ENCODE peak calls at places on chromosomes 16 and 17, in seven cellular contexts. M is SK-N-SH, F is HCT116, Y is HepG2, H is H1, C is K562, S is GM12878. N is an unnamed sample.

GRCh38 chr16:88784074-88784855 is 755 bp downstream of the PIEZO1 start:
- DNase-seq in M (peak; percentile 81), F (no peak), Y (peak; percentile 75), H (peak; percentile 83), C (peak; percentile 77), S (no peak), N (no peak)

GRCh38 chr17:36641331-36641876 is 40.0 kb downstream of the MRM1 start:
- DNase-seq in M (no peak), F (no peak), Y (no peak), H (peak; percentile 76), C (no peak), S (no peak), N (no peak)

GRCh38 chr17:45316271-45317112 is at the start of gene MAP3K14:
- DNase-seq in M (peak; percentile 87), F (no peak), Y (peak; percentile 68), H (peak; percentile 80), C (peak; percentile 76), S (no peak), N (no peak)

GRCh38 chr17:56125830-56126819 is 27.1 kb upstream of the ANKFN1 start:
- DNase-seq in M (peak; percentile 18), F (peak; percentile 52), Y (peak; percentile 27), H (peak; percentile 53), C (peak; percentile 37), S (no peak), N (no peak)

GRCh38 chr17:65953316-65954147 is 238.4 kb downstream of the CEP112 start:
- DNase-seq in M (no peak), F (no peak), Y (peak; percentile 47), H (no peak), C (no peak), S (no peak), N (no peak)

GRCh38 chr16:380837-381787 is 666 bp downstream of the PGAP6 start:
- DNase-seq in M (peak; percentile 77), F (no peak), Y (no peak), H (peak; percentile 66), C (peak; percentile 46), S (no peak), N (no peak)

GRCh38 chr16:933581-933980 is 37.2 kb downstream of the LMF1 start:
- DNase-seq in M (no peak), F (no peak), Y (no peak), H (no peak), C (no peak), S (no peak), N (no peak)

GRCh38 chr16:69833791-69834282 is 71.7 kb downstream of the WWP2 start:
- DNase-seq in M (no peak), F (no peak), Y (peak; percentile 53), H (no peak), C (no peak), S (no peak), N (no peak)

GRCh38 chr16:19481291-19481690 is 40.6 kb downstream of the GDE1 start:
- DNase-seq in M (no peak), F (no peak), Y (no peak), H (no peak), C (peak; percentile 29), S (no peak), N (no peak)

GRCh38 chr17:21573961-21574610 is 118.2 kb upstream of the KCNJ18 start:
- DNase-seq in M (peak; percentile 81), F (no peak), Y (no peak), H (no peak), C (peak; percentile 11), S (no peak), N (no peak)

GRCh38 chr17:71338396-71338795 is 782.4 kb upstream of the SOX9 start:
- DNase-seq in M (no peak), F (no peak), Y (no peak), H (no peak), C (no peak), S (no peak), N (no peak)

GRCh38 chr17:3639981-3640596 is 3.5 kb downstream of the CTNS start:
- DNase-seq in M (no peak), F (no peak), Y (no peak), H (no peak), C (peak; percentile 84), S (no peak), N (no peak)

GRCh38 chr16:31113420-31114124 is 3.9 kb upstream of the KAT8 start:
- DNase-seq in M (no peak), F (no peak), Y (peak; percentile 57), H (no peak), C (no peak), S (no peak), N (no peak)

GRCh38 chr16:10266809-10267208 is 84.6 kb upstream of the GRIN2A start:
- DNase-seq in M (no peak), F (no peak), Y (no peak), H (no peak), C (no peak), S (peak; percentile 54), N (no peak)

GRCh38 chr17:4598776-4599504 is 14.6 kb downstream of the SMTNL2 start:
- DNase-seq in M (peak; percentile 27), F (no peak), Y (no peak), H (no peak), C (no peak), S (no peak), N (no peak)

GRCh38 chr16:27210174-27210573 is 6.8 kb downstream of the KDM8 start:
- DNase-seq in M (no peak), F (no peak), Y (no peak), H (no peak), C (no peak), S (no peak), N (no peak)

GRCh38 chr17:4136373-4136772 is 6.5 kb downstream of the ZZEF1 start:
- DNase-seq in M (no peak), F (no peak), Y (no peak), H (no peak), C (no peak), S (no peak), N (no peak)

GRCh38 chr16:87854053-87854906 is 15.0 kb downstream of the SLC7A5 start:
- DNase-seq in M (peak; percentile 67), F (no peak), Y (peak; percentile 86), H (peak; percentile 60), C (peak; percentile 95), S (no peak), N (no peak)

GRCh38 chr17:11925271-11926021 is 71.8 kb downstream of the ZNF18 start:
- DNase-seq in M (no peak), F (no peak), Y (no peak), H (no peak), C (no peak), S (no peak), N (no peak)

GRCh38 chr17:7141824-7142223 is 27.2 kb upstream of the ASGR2 start:
- DNase-seq in M (no peak), F (no peak), Y (no peak), H (no peak), C (no peak), S (no peak), N (no peak)

GRCh38 chr16:65032397-65032796 is 89.5 kb downstream of the CDH11 start:
- DNase-seq in M (no peak), F (no peak), Y (no peak), H (no peak), C (no peak), S (no peak), N (no peak)

GRCh38 chr17:75842963-75843576 is 1.1 kb downstream of the UNC13D start:
- DNase-seq in M (no peak), F (no peak), Y (no peak), H (no peak), C (no peak), S (no peak), N (no peak)

GRCh38 chr17:75840779-75841123 is 3.5 kb downstream of the UNC13D start:
- DNase-seq in M (no peak), F (no peak), Y (no peak), H (no peak), C (no peak), S (no peak), N (no peak)

GRCh38 chr17:75843577-75844529 is at the start of gene UNC13D:
- DNase-seq in M (peak; percentile 94), F (no peak), Y (peak; percentile 76), H (no peak), C (peak; percentile 89), S (no peak), N (no peak)

GRCh38 chr17:75844530-75845057 is 390 bp upstream of the UNC13D start:
- DNase-seq in M (peak; percentile 83), F (peak; percentile 85), Y (peak; percentile 64), H (no peak), C (peak; percentile 81), S (no peak), N (no peak)

DNA sequence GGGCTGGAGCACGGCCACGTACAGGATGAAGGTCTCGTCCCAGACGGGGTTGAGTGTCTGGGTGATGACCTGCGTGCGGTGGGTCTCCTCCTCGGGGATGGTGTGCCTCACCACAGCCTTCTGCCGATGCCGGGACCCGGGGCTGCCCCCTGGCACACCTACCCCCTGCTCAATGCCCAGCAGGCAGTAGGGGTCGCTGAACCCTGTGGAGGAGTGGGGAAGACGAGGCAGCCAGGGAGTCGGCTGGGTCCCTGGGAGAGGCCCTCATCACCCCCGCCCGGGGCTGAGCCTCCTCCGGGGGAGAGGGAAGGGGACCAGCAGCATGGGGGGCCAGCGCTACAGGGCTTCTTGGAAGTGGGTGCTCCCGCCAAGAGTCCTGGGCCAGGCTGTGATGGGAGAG is 1.8 kb downstream of the UNC13D start:
- DNase-seq in M (no peak), F (no peak), Y (no peak), H (no peak), C (no peak), S (no peak), N (no peak)
- H3K4me3 ChIP-seq in M (no peak overlapping the region), F (no peak overlapping the region), Y (no peak overlapping the region), H (no peak overlapping the region), C (peak overlapping the region; percentile 69), S (no peak overlapping the region), N (no peak overlapping the region)

GRCh38 chr17:17849863-17850373 is 13.1 kb upstream of the SREBF1 start:
- DNase-seq in M (peak; percentile 58), F (no peak), Y (peak; percentile 62), H (no peak), C (peak; percentile 92), S (peak; percentile 32), N (no peak)
- TF ChIP-seq SIN3A in M (no peak), F (no peak), Y (no peak), H (no peak), C (no peak), S (no peak), N (no peak)

GRCh38 chr17:61409301-61410099 is 9.9 kb downstream of the TBX2 start:
- DNase-seq in M (peak; percentile 73), F (peak; percentile 36), Y (no peak), H (peak; percentile 73), C (peak; percentile 50), S (no peak), N (no peak)
- H3K4me3 ChIP-seq in M (no peak overlapping the region), F (peak overlapping the region; percentile 68), Y (peak overlapping the region; percentile 77), H (no peak overlapping the region), C (peak overlapping the region; percentile 51), S (peak overlapping the region; percentile 32), N (peak overlapping the region; percentile 36)

DNA sequence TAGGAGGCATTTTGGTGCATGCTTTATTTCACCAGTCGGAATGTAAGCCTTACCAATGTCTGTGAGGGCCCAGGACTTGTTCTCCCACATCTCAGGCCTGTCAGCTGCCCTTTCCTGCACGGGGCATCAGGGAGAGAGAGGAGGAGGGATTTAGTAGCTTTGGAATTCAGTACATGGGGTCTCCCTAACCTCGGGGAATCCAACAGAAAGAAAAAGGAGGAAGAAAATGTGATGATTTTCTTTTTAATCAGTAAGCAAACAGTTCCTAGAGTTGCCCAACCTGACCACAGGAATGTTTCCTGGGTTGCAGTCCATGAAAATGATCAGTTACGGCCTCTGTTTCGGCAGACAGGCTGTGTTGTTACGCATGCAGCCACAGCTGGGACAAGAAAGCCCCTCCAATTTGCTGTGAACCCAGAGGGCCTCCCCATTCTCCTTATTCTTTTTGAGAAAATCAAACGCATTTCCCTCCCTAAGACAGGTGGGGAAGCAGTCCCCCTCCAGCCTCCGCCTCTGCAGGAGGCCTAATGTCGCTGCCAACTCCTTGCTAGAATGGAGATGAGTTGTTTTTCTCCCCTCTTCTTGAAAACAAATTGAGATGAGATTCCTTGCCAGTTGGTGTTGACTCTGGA is 53.1 kb upstream of the TANGO6 start:
- DNase-seq in M (no peak), F (no peak), Y (peak; percentile 96), H (no peak), C (no peak), S (no peak), N (no peak)
- TF ChIP-seq SIN3A in M (no peak), F (no peak), Y (no peak), H (no peak), C (no peak), S (no peak), N (no peak)

N was measured in Panc1.